ENCODE peak calls at places on chromosome 2, in ten cellular contexts. A is trophoblast cell; B is skeletal muscle cell; P is caudate nucleus; M is activated CD8-positive, alpha-beta memory T cell treated with anti-CD3 and anti-CD28 coated beads, Interleukin-2, amount 50 U/mL, for 48 hours; V is stimulated activated CD4-positive, alpha-beta T cell treated with anti-CD3 and anti-CD28 coated beads, Interleukin-1b, Interleukin-23, amount 100 ng/mL, for 48 hours; K is fibroblast of mammary gland; L is K562; J is RWPE2; E is A549. Q is an unnamed sample.

GRCh38 chr2:200306969-200307811 is 697 bp downstream of the SPATS2L start:
- DNase-seq in V (peak; percentile 10), E (peak; percentile 18), K (no peak), P (no peak), B (no peak), M (peak; percentile 69), A (peak; percentile 27), J (no peak), L (peak; percentile 31), Q (no peak)

GRCh38 chr2:162582357-162582798 is 238.4 kb downstream of the GCA start:
- DNase-seq in L (no peak), K (no peak), B (peak; percentile 7), J (no peak), E (peak; percentile 12), A (no peak), M (no peak), P (no peak), V (no peak), Q (no peak)

GRCh38 chr2:133755515-133756311 is 187.4 kb upstream of the NCKAP5 start:
- DNase-seq in J (no peak), B (peak; percentile 92), E (no peak), P (no peak), L (no peak), A (no peak), K (peak; percentile 38), M (no peak), V (no peak), Q (no peak)

GRCh38 chr2:39492701-39493100 is 55.6 kb upstream of the MAP4K3 start:
- DNase-seq in L (no peak), A (no peak), J (no peak), V (no peak), M (no peak), K (no peak), E (no peak), P (no peak), B (no peak), Q (no peak)

GRCh38 chr2:237291138-237291792 is 122.7 kb downstream of the COL6A3 start:
- DNase-seq in K (peak; percentile 99), V (peak; percentile 61), A (peak; percentile 86), M (peak; percentile 66), P (no peak), E (peak; percentile 81), L (no peak), B (peak; percentile 98), J (peak; percentile 91), Q (peak; percentile 31)

GRCh38 chr2:72140621-72140960 is 7.1 kb downstream of the CYP26B1 start:
- DNase-seq in M (peak; percentile 42), K (no peak), E (no peak), A (no peak), L (no peak), J (no peak), V (no peak), P (no peak), B (no peak), Q (no peak)

GRCh38 chr2:101205521-101205998 is 47.1 kb upstream of the CNOT11 start:
- DNase-seq in P (peak; percentile 30), M (peak; percentile 55), B (peak; percentile 39), E (peak; percentile 59), L (no peak), K (peak; percentile 89), V (peak; percentile 48), J (peak; percentile 66), A (peak; percentile 57), Q (peak; percentile 47)

GRCh38 chr2:39377226-39377939 is 59.7 kb downstream of the MAP4K3 start:
- DNase-seq in K (no peak), E (no peak), P (no peak), M (no peak), B (no peak), J (no peak), L (no peak), A (no peak), V (peak; percentile 32), Q (peak; percentile 48)

GRCh38 chr2:216057688-216058193 is 23.9 kb downstream of the PECR start:
- DNase-seq in P (no peak), B (peak; percentile 45), E (peak; percentile 36), K (peak; percentile 55), J (no peak), V (peak; percentile 42), M (peak; percentile 71), L (no peak), A (peak; percentile 59), Q (peak; percentile 17)

GRCh38 chr2:39403311-39403710 is 33.8 kb downstream of the MAP4K3 start:
- DNase-seq in V (peak; percentile 6), E (no peak), B (no peak), L (no peak), P (no peak), A (no peak), M (no peak), K (no peak), J (no peak), Q (peak; percentile 42)

GRCh38 chr2:20525041-20526035 is 78.5 kb downstream of the RHOB start:
- DNase-seq in K (peak; percentile 94), J (no peak), B (peak; percentile 88), A (peak; percentile 90), E (no peak), P (no peak), V (no peak), M (no peak), L (no peak), Q (no peak)

GRCh38 chr2:37798315-37799005 is 126.6 kb upstream of the RMDN2 start:
- DNase-seq in B (no peak), J (no peak), M (no peak), A (no peak), E (no peak), K (no peak), V (no peak), L (no peak), P (no peak), Q (peak; percentile 42)

GRCh38 chr2:205904873-205905272 is 181.1 kb downstream of the INO80D start:
- DNase-seq in P (no peak), B (no peak), J (no peak), M (no peak), E (no peak), K (no peak), A (no peak), L (no peak), V (no peak), Q (no peak)

GRCh38 chr2:123961576-123961975 is 63.5 kb upstream of the CNTNAP5 start:
- DNase-seq in V (no peak), P (no peak), K (no peak), A (no peak), E (no peak), B (no peak), L (no peak), J (no peak), M (no peak), Q (no peak)

GRCh38 chr2:174846941-174847938 is 83.0 kb upstream of the CHRNA1 start:
- DNase-seq in B (peak; percentile 82), L (no peak), J (no peak), E (no peak), M (no peak), K (peak; percentile 96), V (no peak), P (peak; percentile 57), A (no peak), Q (no peak)

GRCh38 chr2:100731535-100731981 is 88.4 kb upstream of the NPAS2 start:
- DNase-seq in K (peak; percentile 90), P (no peak), V (no peak), E (no peak), A (no peak), M (no peak), B (peak; percentile 78), L (no peak), J (no peak), Q (no peak)

GRCh38 chr2:157940024-157940423 is 63.9 kb upstream of the ACVR1 start:
- DNase-seq in B (no peak), K (peak; percentile 11), P (no peak), M (no peak), L (no peak), V (no peak), E (no peak), A (no peak), J (no peak), Q (no peak)

GRCh38 chr2:108602422-108602821 is 68.2 kb downstream of the LIMS1 start:
- DNase-seq in E (no peak), P (no peak), J (no peak), A (no peak), B (no peak), V (no peak), M (no peak), K (no peak), L (no peak), Q (no peak)

GRCh38 chr2:235314371-235314915 is 179.4 kb upstream of the AGAP1 start:
- DNase-seq in J (no peak), A (no peak), V (no peak), P (peak; percentile 32), L (no peak), K (peak; percentile 23), M (no peak), B (no peak), E (no peak), Q (no peak)

GRCh38 chr2:178142274-178143065 is 30.2 kb downstream of the RBM45 start:
- DNase-seq in V (no peak), A (no peak), M (no peak), L (no peak), P (no peak), E (no peak), J (no peak), K (peak; percentile 10), B (peak; percentile 0), Q (no peak)